ENCODE peak calls at places on chromosomes 3 and 15, in four cellular contexts. V is neural crest cell, B is foreskin fibroblast, D is left lung. C is an unnamed sample.

GRCh38 chr3:56878046-56878445 is 76.3 kb upstream of the ARHGEF3 start:
- DNase-seq in V (no peak), B (peak; percentile 18), D (no peak), C (no peak)

GRCh38 chr3:161510510-161511260 is 14.1 kb downstream of the OTOL1 start:
- DNase-seq in V (no peak), B (no peak), D (no peak), C (peak; percentile 15)

GRCh38 chr3:53180305-53181023 is 19.5 kb downstream of the PRKCD start:
- DNase-seq in V (no peak), B (no peak), D (no peak), C (no peak)

GRCh38 chr15:60006808-60007346 is 2.8 kb downstream of the FOXB1 start:
- DNase-seq in B (no peak), D (no peak), V (no peak), C (no peak)

GRCh38 chr15:25022233-25022632 is 67.4 kb downstream of the SNRPN start:
- DNase-seq in D (no peak), B (peak; percentile 26), V (no peak), C (no peak)

GRCh38 chr3:106249159-106249558 is 380.3 kb upstream of the CBLB start:
- DNase-seq in V (no peak), D (no peak), B (peak; percentile 84), C (no peak)

GRCh38 chr3:85678713-85679112 is 719.9 kb downstream of the CADM2 start:
- DNase-seq in V (no peak), B (peak; percentile 76), D (no peak), C (no peak)

GRCh38 chr3:113678773-113679172 is 17.7 kb downstream of the USF3 start:
- DNase-seq in D (no peak), B (no peak), V (no peak), C (no peak)

GRCh38 chr15:40155270-40155910 is 5.5 kb upstream of the BUB1B start:
- DNase-seq in B (no peak), V (no peak), D (peak; percentile 49), C (no peak)

GRCh38 chr3:185316740-185317407 is 46.1 kb upstream of the MAP3K13 start:
- DNase-seq in D (no peak), B (no peak), V (no peak), C (no peak)

GRCh38 chr15:63466378-63467192 is 37.8 kb upstream of the USP3 start:
- DNase-seq in V (peak; percentile 52), B (peak; percentile 76), D (no peak), C (no peak)

GRCh38 chr15:73802336-73803105 is 49.4 kb upstream of the INSYN1 start:
- DNase-seq in V (no peak), B (no peak), D (no peak), C (no peak)

GRCh38 chr3:186772886-186773417 is 10.4 kb upstream of the EIF4A2 start:
- DNase-seq in B (peak; percentile 85), V (peak; percentile 45), D (peak; percentile 88), C (peak; percentile 52)

GRCh38 chr3:133461291-133461690 is 61.4 kb downstream of the BFSP2 start:
- DNase-seq in D (no peak), B (no peak), V (no peak), C (no peak)

GRCh38 chr3:133463441-133463860 is 63.6 kb downstream of the BFSP2 start:
- DNase-seq in B (no peak), V (no peak), D (no peak), C (no peak)

GRCh38 chr3:133467780-133468179 is 67.9 kb downstream of the BFSP2 start:
- DNase-seq in B (no peak), D (no peak), V (no peak), C (no peak)

GRCh38 chr3:133466531-133467386 is 66.9 kb downstream of the BFSP2 start:
- DNase-seq in D (no peak), B (no peak), V (no peak), C (no peak)

DNA sequence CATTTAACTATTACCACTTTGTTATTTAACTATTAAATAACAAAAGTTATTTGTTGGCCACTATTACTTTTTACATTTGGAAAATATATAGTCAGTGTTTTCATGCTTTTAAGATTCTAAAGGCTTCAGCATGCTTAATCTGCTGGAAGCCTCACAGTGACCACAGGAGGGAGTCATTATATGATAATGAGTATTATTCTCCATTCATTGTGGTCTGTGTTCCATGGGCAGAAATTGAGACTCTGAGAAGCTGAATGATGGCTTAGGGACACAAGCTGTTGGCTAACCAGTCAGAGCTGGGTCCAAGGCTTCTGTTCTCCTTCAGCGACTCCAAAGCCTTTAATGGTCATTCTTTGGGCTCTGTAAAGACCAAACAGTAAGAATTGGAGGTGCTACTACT is 64.7 kb downstream of the BFSP2 start:
- DNase-seq in D (no peak), V (no peak), B (peak; percentile 66), C (no peak)
- TF ChIP-seq CTCF in D (no peak), V (peak; percentile 37), B (peak; percentile 58), C (peak; percentile 14)

GRCh38 chr15:66770518-66771350 is 68.7 kb downstream of the SMAD6 start:
- DNase-seq in D (no peak), B (no peak), V (no peak), C (no peak)
- TF ChIP-seq CTCF in D (no peak), B (no peak), V (no peak), C (no peak)

GRCh38 chr3:47412842-47413520 is 32.2 kb downstream of the PTPN23 start:
- DNase-seq in D (no peak), V (no peak), B (no peak), C (no peak)
- TF ChIP-seq CTCF in D (no peak), V (peak; percentile 17), B (no peak), C (no peak)

DNA sequence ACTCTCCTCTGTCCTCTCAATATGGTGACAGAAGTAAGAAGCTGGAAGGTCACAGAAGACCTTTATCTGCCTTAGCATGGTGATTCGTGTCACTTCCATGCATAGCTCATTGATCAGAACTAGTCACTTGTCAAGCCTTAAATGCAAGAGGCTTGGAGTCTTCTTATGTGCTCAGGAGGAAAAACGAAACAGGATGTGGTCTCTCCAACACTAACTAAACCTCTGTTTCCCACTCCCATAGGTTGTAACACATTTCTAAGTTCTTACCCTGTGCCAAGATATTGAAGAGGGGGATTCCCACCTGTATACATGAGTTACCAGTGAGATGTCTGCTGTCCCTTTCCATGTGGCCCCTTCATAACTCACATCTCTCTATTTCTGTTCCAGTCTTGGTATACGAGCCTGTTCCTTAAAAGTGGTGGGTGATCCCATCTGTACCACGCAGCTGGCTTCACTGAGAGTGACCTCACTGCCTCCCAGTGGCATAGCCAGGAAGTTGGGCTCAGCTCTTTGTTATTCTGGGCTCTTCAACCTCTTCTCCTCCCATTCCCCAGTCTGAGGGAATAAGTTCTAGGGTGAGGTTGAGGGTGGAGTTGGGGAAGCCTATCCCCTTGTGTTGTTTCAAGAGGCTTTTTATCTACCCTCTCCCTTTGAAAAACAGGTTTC is 203.2 kb upstream of the PPP2R3A start:
- DNase-seq in B (no peak), D (no peak), V (no peak), C (peak; percentile 25)
- TF ChIP-seq CTCF in B (no peak), D (no peak), V (peak; percentile 19), C (no peak)

DNA sequence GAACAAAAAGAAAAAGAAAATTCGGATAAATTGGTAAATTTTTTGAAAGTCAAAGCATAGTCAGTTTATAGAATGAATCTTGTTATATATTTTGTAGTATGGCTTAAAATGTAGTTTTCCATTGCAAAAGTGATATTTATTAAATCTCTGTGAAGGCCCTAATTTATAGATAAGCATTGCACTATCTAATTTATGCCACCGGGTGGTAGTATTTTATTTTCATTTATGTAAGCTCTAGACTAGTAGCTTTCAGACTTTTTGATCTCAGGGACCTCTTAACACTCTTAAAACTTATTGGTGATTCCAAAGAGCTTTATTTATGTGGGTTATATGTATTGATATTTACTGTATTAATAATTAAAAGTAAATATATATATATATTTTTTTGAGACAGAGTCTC is 133.9 kb upstream of the LRRFIP2 start:
- DNase-seq in B (peak; percentile 38), V (no peak), D (no peak), C (no peak)
- TF ChIP-seq CTCF in B (peak; percentile 20), V (peak; percentile 71), D (peak; percentile 26), C (peak; percentile 74)

GRCh38 chr15:92955706-92956105 is 55.6 kb downstream of the CHD2 start:
- DNase-seq in D (no peak), B (no peak), V (no peak), C (no peak)

GRCh38 chr15:92953997-92954396 is 53.9 kb downstream of the CHD2 start:
- DNase-seq in B (no peak), D (no peak), V (no peak), C (no peak)

GRCh38 chr15:92953569-92953968 is 53.4 kb downstream of the CHD2 start:
- DNase-seq in D (no peak), V (no peak), B (no peak), C (no peak)

GRCh38 chr15:92952451-92952850 is 52.3 kb downstream of the CHD2 start:
- DNase-seq in B (no peak), D (no peak), V (no peak), C (no peak)

GRCh38 chr15:92954578-92954977 is 54.5 kb downstream of the CHD2 start:
- DNase-seq in D (no peak), B (no peak), V (no peak), C (no peak)
- TF ChIP-seq CTCF in D (no peak), B (peak; percentile 9), V (peak; percentile 51), C (peak; percentile 12)

GRCh38 chr15:80246425-80246894 is 5.6 kb downstream of the CTXND1 start:
- DNase-seq in B (no peak), D (no peak), V (no peak), C (no peak)

GRCh38 chr15:80242802-80243201 is 9.2 kb downstream of the CTXND1 start:
- DNase-seq in D (no peak), V (no peak), B (no peak), C (no peak)

GRCh38 chr15:80241508-80241907 is 10.5 kb downstream of the CTXND1 start:
- DNase-seq in B (no peak), D (no peak), V (no peak), C (no peak)

GRCh38 chr15:80240261-80240660 is 11.8 kb downstream of the CTXND1 start:
- DNase-seq in V (no peak), D (no peak), B (no peak), C (no peak)

DNA sequence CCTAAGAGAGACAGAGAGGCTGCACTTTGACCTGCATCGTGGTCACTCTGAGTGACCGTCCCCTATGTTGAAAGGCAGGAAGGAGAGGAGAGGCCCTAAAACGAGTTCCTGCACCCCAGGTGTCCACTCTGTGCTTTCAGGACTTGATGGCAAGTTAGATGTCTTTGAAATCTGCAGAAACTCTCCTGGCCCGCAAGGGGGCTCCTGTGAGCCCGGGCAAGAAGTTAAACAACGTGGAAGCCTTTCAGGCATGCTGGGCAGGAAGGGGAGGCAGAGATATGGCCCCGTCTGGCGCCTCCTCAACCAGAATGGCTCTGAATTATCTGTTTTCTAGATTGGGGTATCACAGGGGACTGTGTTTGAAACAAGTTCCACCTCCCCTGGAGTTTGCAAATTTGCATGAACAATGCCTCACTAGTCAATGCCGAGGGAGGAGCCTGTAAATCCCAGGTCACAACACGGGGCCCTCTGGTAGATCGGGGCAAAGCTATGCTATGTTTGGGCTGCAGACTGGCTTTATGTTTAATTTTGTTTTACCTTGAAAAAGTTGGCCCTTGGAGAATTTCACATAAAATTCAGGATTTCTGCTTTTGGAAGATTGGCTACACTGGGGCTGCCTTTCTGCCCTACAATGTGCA is 9.8 kb downstream of the CTXND1 start:
- DNase-seq in B (peak; percentile 26), D (no peak), V (peak; percentile 20), C (peak; percentile 50)
- TF ChIP-seq CTCF in B (peak; percentile 72), D (peak; percentile 38), V (peak; percentile 64), C (peak; percentile 53)

GRCh38 chr3:129575233-129575986 is 31.1 kb downstream of the PLXND1 start:
- DNase-seq in D (no peak), V (no peak), B (no peak), C (no peak)
- TF ChIP-seq CTCF in D (no peak), V (no peak), B (no peak), C (no peak)